ENCODE peak calls at places on chromosomes 11 and 22, in nine cellular contexts. Q, H, U, W, V, B, T, S and L are unnamed samples.

GRCh38 chr22:23834830-23835772 is 3.7 kb downstream of the DERL3 start:
- DNase-seq in Q (no peak), H (no peak), U (peak), W (no peak), V (no peak), B (peak), T (no peak), S (no peak), L (no peak)

GRCh38 chr11:17267576-17267975 is 9.0 kb upstream of the NUCB2 start:
- DNase-seq in Q (peak), H (peak), U (no peak), W (no peak), V (no peak), B (no peak), T (peak), S (peak), L (no peak)

GRCh38 chr11:16758382-16759024 is 20.1 kb downstream of the C11orf58 start:
- DNase-seq in Q (no peak), H (peak), U (no peak), W (no peak), V (no peak), B (no peak), T (no peak), S (no peak), L (no peak)

GRCh38 chr11:133928628-133929059 is 28.1 kb downstream of the IGSF9B start:
- DNase-seq in Q (no peak), H (no peak), U (no peak), W (no peak), V (no peak), B (no peak), T (no peak), S (no peak), L (no peak)

GRCh38 chr11:3916962-3917361 is 61.5 kb downstream of the STIM1 start:
- DNase-seq in Q (no peak), H (no peak), U (no peak), W (no peak), V (no peak), B (no peak), T (no peak), S (no peak), L (no peak)

GRCh38 chr11:7422544-7423331 is 62.6 kb upstream of the OLFML1 start:
- DNase-seq in Q (peak), H (no peak), U (no peak), W (no peak), V (no peak), B (no peak), T (no peak), S (no peak), L (no peak)

GRCh38 chr11:3786781-3787428 is 10.4 kb downstream of the NUP98 start:
- DNase-seq in Q (no peak), H (peak), U (no peak), W (no peak), V (no peak), B (no peak), T (no peak), S (no peak), L (no peak)

GRCh38 chr22:50523806-50524663 is 1.4 kb downstream of the SCO2 start:
- DNase-seq in Q (no peak), H (no peak), U (peak), W (no peak), V (no peak), B (no peak), T (no peak), S (no peak), L (no peak)

DNA sequence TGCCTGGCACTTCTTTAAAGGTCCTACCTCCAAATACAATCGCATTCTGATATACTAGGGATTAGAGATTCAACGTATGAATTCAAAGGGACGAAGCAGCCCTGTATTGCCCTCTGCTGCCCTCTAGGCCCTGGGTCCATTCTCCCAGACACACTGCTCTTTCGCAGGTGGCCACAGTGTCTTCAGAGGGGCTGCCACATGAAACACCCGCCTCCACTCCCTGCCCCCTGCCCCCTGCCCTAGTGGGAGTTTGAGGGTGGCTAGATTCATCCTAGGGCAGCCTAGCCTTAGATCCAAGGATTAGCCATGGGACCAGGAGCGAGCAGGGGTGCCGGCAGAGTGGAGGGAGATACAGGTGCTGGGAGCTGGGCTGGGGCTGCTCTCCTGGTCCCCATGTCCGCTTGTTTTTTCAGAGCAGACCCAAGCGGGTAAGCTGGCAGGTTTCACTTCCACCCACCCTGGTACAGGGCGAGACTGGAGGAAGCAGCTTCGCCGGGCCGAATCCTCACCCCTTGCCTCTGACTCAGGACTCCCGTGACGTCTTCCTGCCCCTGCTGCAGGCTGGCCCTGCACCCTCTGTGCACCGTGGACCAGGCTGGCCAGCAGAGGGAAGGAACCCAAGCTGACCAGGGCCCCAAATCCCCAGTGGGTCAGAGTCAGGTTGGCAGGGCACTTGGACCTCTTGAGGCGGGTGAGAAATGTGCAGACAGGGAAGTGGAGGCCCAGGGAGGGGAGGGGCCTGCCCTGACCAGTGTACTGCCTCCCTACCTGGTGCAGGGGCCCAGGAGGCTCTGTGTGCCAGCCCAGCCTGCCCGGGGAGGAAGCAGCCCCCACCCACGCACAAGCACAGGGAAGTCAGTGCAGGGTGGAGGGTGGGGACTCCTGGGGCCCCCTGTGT is 28.4 kb upstream of the HMOX1 start:
- DNase-seq in Q (peak), H (no peak), U (peak), W (peak), V (peak), B (peak), T (no peak), S (no peak), L (no peak)
- TF ChIP-seq CTCF in Q (peak), H (no peak), U (no peak), W (peak), V (peak), B (no peak), T (no peak), S (no peak), L (peak)

GRCh38 chr11:55895216-55895615 is 12.1 kb downstream of the TRIM51 start:
- DNase-seq in Q (no peak), H (no peak), U (no peak), W (no peak), V (no peak), B (no peak), T (no peak), S (no peak), L (no peak)
- TF ChIP-seq CTCF in Q (no peak), H (no peak), U (no peak), W (no peak), V (no peak), B (no peak), T (no peak), S (no peak), L (no peak)

GRCh38 chr11:120715239-120715638 is 203.7 kb downstream of the GRIK4 start:
- DNase-seq in Q (peak), H (peak), U (no peak), W (no peak), V (peak), B (no peak), T (no peak), S (no peak), L (no peak)
- TF ChIP-seq CTCF in Q (peak), H (peak), U (no peak), W (peak), V (peak), B (peak), T (peak), S (peak), L (peak)

GRCh38 chr22:46758867-46759290 is 3.6 kb upstream of the TBC1D22A start:
- DNase-seq in Q (peak), H (peak), U (peak), W (peak), V (peak), B (peak), T (no peak), S (no peak), L (peak)
- TF ChIP-seq CTCF in Q (peak), H (peak), U (peak), W (peak), V (peak), B (peak), T (peak), S (peak), L (peak)

DNA sequence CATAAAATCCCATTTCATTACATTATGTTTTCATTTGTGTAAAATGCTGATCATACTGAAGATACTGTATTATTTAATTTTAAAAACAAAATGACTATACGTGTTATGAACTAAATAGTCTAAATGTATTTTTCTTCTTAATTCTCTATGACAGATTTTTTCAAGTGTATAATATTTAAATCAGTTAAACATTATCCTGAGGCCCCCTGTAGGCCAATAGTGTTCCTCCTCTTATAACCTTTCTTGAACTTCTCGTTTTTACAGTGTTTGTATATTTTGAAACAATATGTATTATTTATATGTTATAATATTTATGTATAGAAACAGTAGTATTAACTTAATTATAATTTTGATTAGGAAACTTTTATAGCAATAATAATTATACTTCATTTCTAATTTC is 151.1 kb upstream of the CHORDC1 start:
- DNase-seq in Q (no peak), H (no peak), U (no peak), W (no peak), V (no peak), B (no peak), T (no peak), S (no peak), L (no peak)
- TF ChIP-seq CTCF in Q (no peak), H (no peak), U (no peak), W (no peak), V (no peak), B (no peak), T (no peak), S (no peak), L (peak)

DNA sequence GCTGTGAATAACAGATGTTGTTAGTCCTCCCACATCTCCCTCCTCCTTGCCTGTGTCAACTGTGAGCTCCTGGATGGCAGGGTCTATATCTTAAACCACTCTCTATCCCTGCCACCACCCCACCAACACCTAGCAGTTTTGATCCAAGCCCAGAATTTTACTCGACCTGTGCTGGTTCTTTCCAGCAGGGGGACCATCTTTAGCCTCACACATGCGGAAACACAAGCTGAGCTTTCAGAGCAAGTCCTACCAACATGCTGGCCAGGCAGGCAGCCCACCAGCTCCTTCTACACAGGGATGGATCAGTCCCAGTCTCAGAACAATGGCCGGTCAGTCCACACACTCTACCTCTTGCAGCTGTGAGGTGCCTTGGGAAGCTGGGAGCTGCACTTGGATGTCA is 231.5 kb downstream of the NXPE2 start:
- DNase-seq in Q (no peak), H (no peak), U (no peak), W (peak), V (peak), B (no peak), T (no peak), S (no peak), L (no peak)
- TF ChIP-seq CTCF in Q (no peak), H (no peak), U (no peak), W (no peak), V (peak), B (no peak), T (no peak), S (no peak), L (peak)

DNA sequence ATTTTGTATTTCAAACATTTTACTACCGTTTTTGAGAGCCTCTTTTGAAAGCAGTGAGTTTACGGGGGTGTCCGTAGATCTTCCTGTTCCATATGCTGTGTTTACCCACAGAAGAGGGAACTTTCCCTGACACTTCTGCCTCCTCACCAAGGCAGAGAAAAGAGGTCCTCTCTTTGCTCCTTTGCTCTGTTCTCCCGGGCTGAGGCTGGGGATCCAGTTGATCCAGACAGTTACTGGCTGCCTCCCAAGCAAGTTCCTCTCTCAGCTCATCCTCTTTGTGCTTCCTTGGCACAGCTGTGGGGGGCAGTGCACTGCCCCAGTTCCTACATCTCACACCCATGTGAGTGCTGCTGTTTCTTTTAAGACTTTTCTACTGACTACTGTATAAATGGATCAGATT is 813.7 kb downstream of the NTM start:
- DNase-seq in Q (no peak), H (no peak), U (no peak), W (no peak), V (no peak), B (peak), T (no peak), S (no peak), L (no peak)
- TF ChIP-seq CTCF in Q (no peak), H (no peak), U (no peak), W (no peak), V (peak), B (no peak), T (no peak), S (no peak), L (no peak)

DNA sequence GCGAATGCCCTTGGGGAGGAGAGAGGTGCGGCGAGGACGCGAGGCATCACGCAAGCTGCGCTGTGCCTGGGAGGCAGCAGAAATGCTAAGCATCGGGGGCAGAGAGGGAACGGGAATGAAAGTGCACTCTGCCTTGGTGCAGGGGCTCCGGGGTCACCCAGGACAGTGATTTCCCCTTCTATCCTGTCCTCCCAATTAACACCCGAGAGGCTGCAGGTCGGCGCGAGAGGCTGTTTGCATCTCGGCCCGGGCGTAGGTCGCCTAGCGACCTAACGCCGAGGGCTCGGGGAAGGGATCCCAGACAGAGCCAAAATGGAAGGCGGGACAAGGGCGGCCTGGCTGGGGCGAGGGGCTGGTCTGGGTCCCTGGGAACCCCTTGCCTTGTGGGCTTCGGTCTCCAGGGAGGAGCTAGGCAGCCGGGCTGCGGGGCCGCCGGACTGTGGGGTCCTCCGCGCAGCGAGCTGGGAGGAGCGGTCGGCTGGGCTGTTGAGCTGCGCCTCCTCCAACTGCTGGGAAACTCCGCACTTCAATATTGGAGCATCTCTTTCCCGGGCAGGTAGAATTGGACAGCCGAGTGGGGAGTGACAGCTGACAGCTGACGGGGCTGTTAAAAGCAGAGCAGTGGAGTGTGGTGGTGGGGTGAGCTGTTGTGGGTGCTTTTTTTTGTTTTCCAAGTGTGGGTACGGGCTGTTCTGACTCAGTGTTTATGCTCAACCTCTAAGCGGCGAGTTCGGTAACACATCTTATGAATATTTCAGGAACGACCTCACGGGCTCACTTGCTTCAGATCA is 694 bp downstream of the ELMOD1 start:
- DNase-seq in Q (peak), H (no peak), U (no peak), W (peak), V (peak), B (no peak), T (no peak), S (no peak), L (peak)
- TF ChIP-seq CTCF in Q (no peak), H (no peak), U (no peak), W (no peak), V (no peak), B (no peak), T (no peak), S (no peak), L (no peak)

DNA sequence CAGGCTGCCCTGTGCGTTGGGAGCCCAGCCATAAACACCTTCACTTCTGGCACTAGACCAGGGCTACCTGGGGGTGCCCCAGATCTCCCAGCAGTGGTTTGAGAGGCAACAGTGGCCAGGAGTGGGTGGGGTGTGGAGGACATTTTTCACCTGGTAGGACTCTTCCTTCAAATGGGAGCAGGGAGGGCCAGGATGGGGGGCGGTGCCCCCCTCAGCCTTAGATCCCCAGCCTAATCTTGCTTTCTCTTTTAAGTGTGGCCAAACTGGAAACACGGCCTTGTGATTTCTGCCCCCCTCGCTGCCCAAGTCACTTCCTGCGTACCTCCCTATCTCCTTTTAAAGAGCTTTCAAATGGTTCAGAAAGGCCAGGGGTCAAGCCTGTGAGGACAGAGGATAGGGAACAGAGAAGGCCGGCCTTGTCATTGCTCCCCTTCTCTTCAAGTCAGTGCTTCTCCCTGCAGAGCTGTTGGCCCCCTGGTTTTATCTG is 799 bp downstream of the KCNJ5 start:
- DNase-seq in Q (no peak), H (no peak), U (no peak), W (peak), V (peak), B (no peak), T (no peak), S (no peak), L (no peak)
- TF ChIP-seq CTCF in Q (no peak), H (no peak), U (no peak), W (no peak), V (no peak), B (no peak), T (no peak), S (no peak), L (no peak)